ENCODE peak calls at places on chromosomes 2 and 18, in four cellular contexts. Y is K562, O is HepG2, U is GM12878. S is an unnamed sample.

GRCh38 chr18:36083729-36084128 is 16.4 kb upstream of the RPRD1A start:
- DNase-seq in O (no peak), U (no peak), Y (no peak), S (no peak)

GRCh38 chr2:159982270-159982669 is 80.1 kb downstream of the PLA2R1 start:
- DNase-seq in U (no peak), O (no peak), Y (no peak), S (no peak)

GRCh38 chr2:219559156-219559915 is 12.0 kb downstream of the OBSL1 start:
- DNase-seq in Y (no peak), O (no peak), U (no peak), S (no peak)

GRCh38 chr2:222819722-222820333 is 41.0 kb upstream of the ACSL3 start:
- DNase-seq in U (no peak), O (no peak), Y (no peak), S (no peak)

GRCh38 chr2:103268841-103269498 is 507.1 kb downstream of the TMEM182 start:
- DNase-seq in Y (no peak), O (no peak), U (no peak), S (no peak)

GRCh38 chr2:83143946-83144345 is 1315.1 kb downstream of the SUCLG1 start:
- DNase-seq in O (no peak), Y (no peak), U (no peak), S (no peak)

GRCh38 chr2:50859110-50859509 is 172.8 kb downstream of the NRXN1 start:
- DNase-seq in U (no peak), O (no peak), Y (no peak), S (no peak)

GRCh38 chr2:147433822-147434221 is 411.0 kb upstream of the ACVR2A start:
- DNase-seq in O (no peak), Y (no peak), U (no peak), S (no peak)

GRCh38 chr2:131413148-131413747 is 49.3 kb upstream of the RAB6D start:
- DNase-seq in U (peak), O (peak), Y (peak), S (peak)

GRCh38 chr2:181678033-181678586 is 2.2 kb downstream of the NEUROD1 start:
- DNase-seq in U (no peak), O (peak), Y (peak), S (peak)

GRCh38 chr2:237702439-237703397 is 75.3 kb downstream of the LRRFIP1 start:
- DNase-seq in O (no peak), Y (no peak), U (no peak), S (no peak)

GRCh38 chr2:74440378-74441110 is 1.2 kb downstream of the RTKN start:
- DNase-seq in Y (peak), O (peak), U (no peak), S (peak)

GRCh38 chr2:47460766-47461165 is 57.8 kb downstream of the MSH2 start:
- DNase-seq in U (no peak), Y (no peak), O (no peak), S (no peak)

GRCh38 chr18:57812126-57812477 is 9.0 kb upstream of the ATP8B1 start:
- DNase-seq in U (no peak), O (no peak), Y (no peak), S (no peak)

GRCh38 chr18:77130229-77131099 is 2.1 kb downstream of the MBP start:
- DNase-seq in O (no peak), Y (no peak), U (no peak), S (no peak)

GRCh38 chr2:11156396-11157075 is 1.3 kb downstream of the SLC66A3 start:
- DNase-seq in O (no peak), Y (no peak), U (no peak), S (no peak)

GRCh38 chr2:207241198-207241597 is 75.5 kb upstream of the KLF7 start:
- DNase-seq in U (no peak), O (no peak), Y (no peak), S (no peak)

GRCh38 chr18:45464619-45465018 is 150.7 kb upstream of the SLC14A2 start:
- DNase-seq in O (no peak), U (no peak), Y (no peak), S (no peak)

GRCh38 chr2:1628893-1629292 is 115.4 kb downstream of the PXDN start:
- DNase-seq in U (no peak), Y (no peak), O (no peak), S (no peak)

GRCh38 chr2:186940463-186940862 is 91.5 kb upstream of the ZSWIM2 start:
- DNase-seq in O (no peak), U (no peak), Y (no peak), S (no peak)

GRCh38 chr2:70961648-70961994 is 16.8 kb upstream of the ANKRD53 start:
- DNase-seq in Y (no peak), O (no peak), U (no peak), S (no peak)

GRCh38 chr2:54657664-54658083 is 65.8 kb upstream of the EML6 start:
- DNase-seq in U (no peak), O (peak), Y (peak), S (peak)

GRCh38 chr2:215958231-215958630 is 55.1 kb downstream of the MREG start:
- DNase-seq in O (no peak), U (no peak), Y (no peak), S (no peak)

GRCh38 chr18:64073956-64074355 is 74.9 kb downstream of the LINC00305 start:
- DNase-seq in O (no peak), U (no peak), Y (no peak), S (no peak)

GRCh38 chr2:27211943-27212625 is at the start of the genes ATRAID and SLC5A6:
- DNase-seq in U (no peak), O (peak), Y (peak), S (peak)

GRCh38 chr2:69291004-69291650 is 95.9 kb downstream of the GFPT1 start:
- DNase-seq in O (peak), U (no peak), Y (no peak), S (no peak)

GRCh38 chr18:59501876-59502221 is 142.8 kb upstream of the LMAN1 start:
- DNase-seq in U (no peak), Y (no peak), O (no peak), S (no peak)

GRCh38 chr2:128536925-128537620 is 218.4 kb upstream of the HS6ST1 start:
- DNase-seq in Y (no peak), U (no peak), O (peak), S (no peak)

GRCh38 chr2:16058256-16058655 is 117.9 kb downstream of the MYCN start:
- DNase-seq in U (no peak), O (no peak), Y (no peak), S (no peak)

GRCh38 chr2:230942920-230943896 is 18.2 kb upstream of the GPR55 start:
- DNase-seq in U (peak), Y (no peak), O (no peak), S (no peak)

GRCh38 chr2:200860092-200860795 is 4.2 kb downstream of the CLK1 start:
- DNase-seq in O (no peak), Y (no peak), U (no peak), S (no peak)

GRCh38 chr18:2096581-2096980 is 474.7 kb downstream of the METTL4 start:
- DNase-seq in O (no peak), U (no peak), Y (no peak), S (no peak)

GRCh38 chr2:191114403-191114886 is 36.3 kb downstream of the STAT4 start:
- DNase-seq in O (no peak), U (peak), Y (no peak), S (no peak)

GRCh38 chr2:163570391-163570790 is 165.4 kb downstream of the FIGN start:
- DNase-seq in U (no peak), Y (no peak), O (no peak), S (no peak)

GRCh38 chr2:163563336-163563735 is 172.5 kb downstream of the FIGN start:
- DNase-seq in O (no peak), U (no peak), Y (no peak), S (no peak)

GRCh38 chr2:163565192-163565591 is 170.6 kb downstream of the FIGN start:
- DNase-seq in U (no peak), O (no peak), Y (no peak), S (no peak)
- TF ChIP-seq FOXM1 in U (no peak), O (no peak), Y (no peak), S (no peak)

GRCh38 chr2:188787002-188787660 is 187.0 kb upstream of the COL3A1 start:
- DNase-seq in U (no peak), O (no peak), Y (no peak), S (no peak)

GRCh38 chr2:188786368-188786781 is 187.8 kb upstream of the COL3A1 start:
- DNase-seq in O (no peak), Y (no peak), U (no peak), S (no peak)

GRCh38 chr2:188787661-188788044 is 186.5 kb upstream of the COL3A1 start:
- DNase-seq in U (no peak), Y (no peak), O (no peak), S (no peak)

GRCh38 chr2:188789951-188790350 is 184.2 kb upstream of the COL3A1 start:
- DNase-seq in U (no peak), Y (no peak), O (no peak), S (no peak)

GRCh38 chr2:188788621-188789020 is 185.6 kb upstream of the COL3A1 start:
- DNase-seq in U (no peak), O (no peak), Y (no peak), S (no peak)
- TF ChIP-seq FOXK2 in U (no peak), O (no peak), Y (no peak), S (no peak)

DNA sequence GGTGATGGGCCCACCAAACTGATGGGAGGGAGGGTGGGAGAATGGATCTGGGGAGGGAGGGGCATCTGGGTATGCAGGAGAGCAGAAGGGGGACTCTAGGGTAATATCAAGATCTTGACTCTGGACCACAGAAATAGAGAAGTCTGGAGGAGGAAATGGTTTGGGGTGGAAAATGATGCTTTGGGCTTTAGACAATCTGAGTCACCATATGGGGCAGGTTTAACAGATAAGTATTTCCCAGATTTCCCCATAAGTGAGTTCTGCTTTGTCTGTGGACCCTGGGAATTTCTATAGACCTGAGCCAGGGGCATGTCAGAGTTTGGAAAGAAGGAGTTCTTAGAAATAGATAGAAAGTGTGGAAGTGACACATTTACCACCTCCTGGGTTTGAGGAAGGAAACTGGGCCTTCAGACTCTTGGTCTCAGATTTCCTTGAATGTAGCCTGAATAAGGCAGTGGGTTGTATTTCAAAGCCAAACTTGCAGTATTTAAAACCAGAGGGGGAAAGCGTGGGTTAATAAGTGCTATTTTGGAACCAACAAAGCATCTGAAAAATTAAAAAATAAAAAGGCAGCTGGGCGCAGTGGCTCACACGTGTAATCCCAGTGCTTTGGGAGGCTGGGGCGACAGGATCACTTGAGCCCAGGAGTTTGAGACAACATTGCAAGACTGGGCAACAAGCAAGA is 15.1 kb upstream of the IL1A start:
- DNase-seq in U (no peak), Y (no peak), O (no peak), S (no peak)
- TF ChIP-seq FOXM1 in U (peak), Y (no peak), O (no peak), S (no peak)

GRCh38 chr2:196233808-196234501 is 62.6 kb upstream of the STK17B start:
- DNase-seq in U (peak), O (no peak), Y (no peak), S (no peak)
- TF ChIP-seq FOXK2 in U (no peak), O (no peak), Y (no peak), S (no peak)

GRCh38 chr2:156157670-156158069 is 174.9 kb downstream of the NR4A2 start:
- DNase-seq in O (no peak), Y (no peak), U (no peak), S (no peak)
- TF ChIP-seq FOXM1 in O (no peak), Y (no peak), U (no peak), S (no peak)

GRCh38 chr2:99679518-99679917 is 189.7 kb upstream of the REV1 start:
- DNase-seq in O (no peak), Y (no peak), U (no peak), S (no peak)
- TF ChIP-seq FOXK2 in O (no peak), Y (no peak), U (peak), S (no peak)

GRCh38 chr18:12307871-12308385 is at the start of gene TUBB6:
- DNase-seq in U (no peak), Y (peak), O (no peak), S (peak)
- TF ChIP-seq FOXM1 in U (no peak), Y (no peak), O (no peak), S (no peak)

S was measured in HEK293T.